ENCODE peak calls at places on chromosomes 11 and 22, in seven cellular contexts. V is endothelial cell of umbilical vein, Q is PC-3, H is heart right ventricle, X is stomach, U is tibial nerve, W is GM23248. Z is an unnamed sample.

GRCh38 chr11:21774212-21774611 is 418.7 kb upstream of the ANO5 start:
- DNase-seq in V (no peak), Q (peak; percentile 4), H (peak; percentile 27), X (no peak), U (no peak), W (no peak), Z (no peak)

GRCh38 chr11:27933992-27934829 is 173.7 kb downstream of the KIF18A start:
- DNase-seq in V (peak; percentile 48), Q (peak; percentile 81), H (no peak), X (no peak), U (no peak), W (peak; percentile 96), Z (peak; percentile 89)

GRCh38 chr11:933002-933820 is 7.5 kb downstream of the AP2A2 start:
- DNase-seq in V (no peak), Q (no peak), H (no peak), X (no peak), U (no peak), W (peak; percentile 35), Z (no peak)

GRCh38 chr11:102485095-102485722 is 32.6 kb upstream of the TMEM123 start:
- DNase-seq in V (no peak), Q (no peak), H (no peak), X (no peak), U (no peak), W (peak; percentile 16), Z (no peak)

GRCh38 chr22:17977371-17977770 is 47.0 kb downstream of the MICAL3 start:
- DNase-seq in V (no peak), Q (no peak), H (no peak), X (no peak), U (no peak), W (no peak), Z (no peak)

GRCh38 chr22:30239421-30240405 is 6.8 kb downstream of the LIF start:
- DNase-seq in V (no peak), Q (no peak), H (no peak), X (no peak), U (no peak), W (no peak), Z (no peak)

GRCh38 chr11:37595845-37596244 is 997.8 kb upstream of the RAG2 start:
- DNase-seq in V (no peak), Q (peak; percentile 31), H (no peak), X (no peak), U (no peak), W (no peak), Z (no peak)

GRCh38 chr22:23240639-23241389 is 60.5 kb downstream of the BCR start:
- DNase-seq in V (peak; percentile 93), Q (peak; percentile 44), H (no peak), X (peak; percentile 31), U (no peak), W (peak; percentile 24), Z (no peak)

GRCh38 chr11:117380676-117381075 is 53.0 kb downstream of the CEP164 start:
- DNase-seq in V (no peak), Q (no peak), H (no peak), X (no peak), U (no peak), W (no peak), Z (no peak)

GRCh38 chr11:123100378-123101085 is 38.6 kb upstream of the HSPA8 start:
- DNase-seq in V (no peak), Q (no peak), H (no peak), X (no peak), U (peak; percentile 21), W (peak; percentile 64), Z (no peak)

GRCh38 chr11:1931791-1932480 is 12.4 kb downstream of the TNNT3 start:
- DNase-seq in V (no peak), Q (no peak), H (no peak), X (no peak), U (no peak), W (no peak), Z (no peak)

GRCh38 chr11:28619870-28620540 is 511.8 kb downstream of the METTL15 start:
- DNase-seq in V (peak; percentile 52), Q (peak; percentile 74), H (no peak), X (no peak), U (no peak), W (peak; percentile 47), Z (no peak)

GRCh38 chr11:7536102-7536501 is 22.3 kb downstream of the PPFIBP2 start:
- DNase-seq in V (no peak), Q (no peak), H (no peak), X (no peak), U (no peak), W (no peak), Z (no peak)

GRCh38 chr11:376531-377173 is 7.4 kb downstream of the B4GALNT4 start:
- DNase-seq in V (no peak), Q (no peak), H (peak; percentile 7), X (no peak), U (no peak), W (no peak), Z (no peak)

GRCh38 chr11:60343094-60343704 is 16.1 kb downstream of the MS4A6E start:
- DNase-seq in V (peak; percentile 14), Q (peak; percentile 71), H (no peak), X (no peak), U (no peak), W (peak; percentile 30), Z (no peak)

GRCh38 chr22:45600791-45601730 is 70.6 kb upstream of the ATXN10 start:
- DNase-seq in V (no peak), Q (no peak), H (no peak), X (no peak), U (no peak), W (peak; percentile 19), Z (peak; percentile 42)

GRCh38 chr11:2576536-2576935 is 123.3 kb downstream of the KCNQ1OT1 start:
- DNase-seq in V (no peak), Q (no peak), H (peak; percentile 5), X (no peak), U (no peak), W (no peak), Z (no peak)

GRCh38 chr22:46057762-46058420 is 80.9 kb upstream of the WNT7B start:
- DNase-seq in V (no peak), Q (peak; percentile 84), H (peak; percentile 36), X (peak; percentile 57), U (peak; percentile 78), W (peak; percentile 85), Z (no peak)

GRCh38 chr11:107176148-107177105 is 158.2 kb upstream of the GUCY1A2 start:
- DNase-seq in V (no peak), Q (no peak), H (no peak), X (no peak), U (no peak), W (no peak), Z (no peak)

GRCh38 chr11:128195057-128195751 is 392.2 kb downstream of the ETS1 start:
- DNase-seq in V (peak; percentile 98), Q (no peak), H (no peak), X (no peak), U (no peak), W (no peak), Z (no peak)

GRCh38 chr22:28977481-28977971 is 84.1 kb downstream of the C22orf31 start:
- DNase-seq in V (peak; percentile 48), Q (no peak), H (no peak), X (peak; percentile 31), U (no peak), W (peak; percentile 25), Z (no peak)

GRCh38 chr22:44422742-44423370 is 75.2 kb downstream of the RTL6 start:
- DNase-seq in V (no peak), Q (peak; percentile 30), H (no peak), X (peak; percentile 56), U (no peak), W (no peak), Z (no peak)

GRCh38 chr22:37340331-37341262 is 58.3 kb downstream of the CYTH4 start:
- DNase-seq in V (no peak), Q (peak; percentile 0), H (no peak), X (no peak), U (no peak), W (no peak), Z (no peak)

GRCh38 chr11:110134120-110134519 is 40.9 kb downstream of the ZC3H12C start:
- DNase-seq in V (peak; percentile 44), Q (no peak), H (no peak), X (no peak), U (no peak), W (no peak), Z (no peak)

GRCh38 chr11:14306481-14306880 is 52.5 kb downstream of the RRAS2 start:
- DNase-seq in V (no peak), Q (peak; percentile 30), H (no peak), X (no peak), U (no peak), W (peak; percentile 23), Z (no peak)
- H3K27ac ChIP-seq in V (no peak overlapping the region), Q (no peak overlapping the region), H (no peak overlapping the region), X (no peak overlapping the region), U (no peak overlapping the region), W (no peak overlapping the region), Z (no peak overlapping the region)

GRCh38 chr11:64048042-64048854 is 12.5 kb downstream of the FLRT1 start:
- DNase-seq in V (no peak), Q (no peak), H (no peak), X (no peak), U (no peak), W (no peak), Z (no peak)
- H3K27ac ChIP-seq in V (no peak overlapping the region), Q (no peak overlapping the region), H (no peak overlapping the region), X (no peak overlapping the region), U (peak overlapping the region; percentile 87), W (no peak overlapping the region), Z (no peak overlapping the region)

DNA sequence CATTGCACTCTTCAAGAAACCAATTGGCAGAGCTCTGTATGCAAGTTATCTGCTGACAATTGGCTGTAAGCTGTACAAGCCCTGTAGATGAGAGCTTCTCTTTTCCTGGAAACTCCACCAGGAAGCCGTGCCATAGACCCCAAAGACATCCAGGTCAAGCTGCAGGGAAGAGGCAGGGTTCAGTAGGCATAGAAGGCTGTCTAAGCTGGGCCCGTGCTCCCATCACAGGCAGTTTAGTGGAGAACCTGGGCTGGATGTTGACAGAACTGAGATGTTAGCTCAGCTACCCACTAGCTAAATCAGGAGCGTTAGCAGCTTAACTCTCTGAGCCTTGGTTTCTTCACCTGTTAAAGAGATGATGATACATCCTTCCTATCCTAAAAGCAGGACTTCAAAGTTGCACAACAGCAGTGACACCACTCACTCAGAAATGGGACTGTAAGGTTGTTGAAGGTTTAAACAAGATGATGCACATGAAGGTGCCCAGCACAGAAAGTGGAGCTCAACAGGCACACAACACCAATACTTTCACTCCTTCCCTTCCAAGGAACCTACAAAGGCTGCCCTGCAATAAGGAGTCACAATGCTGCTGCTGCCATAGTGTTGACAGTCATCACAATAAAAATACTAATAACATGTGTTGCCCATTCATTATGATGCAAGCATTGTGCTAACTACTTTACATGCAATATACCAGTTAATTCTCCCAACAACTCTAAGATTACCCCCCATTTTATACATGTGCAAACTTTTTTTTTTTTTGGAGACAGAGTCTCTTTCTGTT is 115.4 kb downstream of the ZBTB16 start:
- DNase-seq in V (no peak), Q (no peak), H (no peak), X (no peak), U (no peak), W (no peak), Z (no peak)
- H3K27ac ChIP-seq in V (no peak overlapping the region), Q (no peak overlapping the region), H (peak overlapping the region; percentile 99), X (peak overlapping the region; percentile 96), U (peak overlapping the region; percentile 96), W (no peak overlapping the region), Z (no peak overlapping the region)

DNA sequence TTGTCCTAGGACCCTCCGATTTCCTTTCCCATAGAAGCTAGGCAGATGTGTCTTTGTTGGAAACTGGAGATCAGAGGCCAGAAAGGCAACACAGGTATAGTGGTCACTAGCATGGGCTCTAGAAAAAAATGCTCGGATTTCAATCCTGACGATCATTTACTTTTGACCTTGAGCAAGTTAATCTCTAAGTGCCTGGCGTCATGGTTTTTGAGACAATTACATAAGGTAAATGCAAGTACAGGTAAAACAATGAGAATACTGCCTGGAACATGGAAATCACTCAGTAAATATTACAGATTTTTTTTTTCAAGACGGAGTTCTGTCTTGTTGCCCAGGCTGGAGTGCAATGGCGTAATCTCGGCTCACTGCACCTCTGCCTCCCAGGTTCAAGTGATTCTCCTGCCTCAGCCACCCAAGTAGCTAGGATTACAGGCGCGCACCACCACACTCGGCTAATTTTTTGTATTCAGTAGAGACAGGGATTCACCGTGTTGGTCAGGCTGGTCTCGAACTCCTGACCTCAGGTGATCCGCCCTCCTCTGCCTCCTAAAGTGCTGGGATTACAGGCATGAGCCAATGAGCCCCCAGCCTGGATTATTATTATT is 1.1 kb upstream of the DENND5A start:
- DNase-seq in V (no peak), Q (no peak), H (no peak), X (no peak), U (no peak), W (no peak), Z (no peak)
- H3K27ac ChIP-seq in V (no peak overlapping the region), Q (no peak overlapping the region), H (peak overlapping the region; percentile 100), X (peak overlapping the region; percentile 95), U (peak overlapping the region; percentile 96), W (peak overlapping the region; percentile 95), Z (no peak overlapping the region)

Z was measured in AG04450.